ENCODE peak calls at places on chromosomes 7 and 10, in eight cellular contexts. X is brain microvascular endothelial cell, K is AG04449, P is esophagus squamous epithelium, R is heart left ventricle, N is fibroblast of lung, J is uterus, Z is adrenal gland. U is an unnamed sample.

GRCh38 chr7:132536646-132537395 is 39.4 kb downstream of the PLXNA4 start:
- DNase-seq in J (no peak), Z (no peak), R (no peak), X (no peak), P (no peak), K (no peak), N (no peak), U (no peak)

GRCh38 chr7:138316421-138317043 is 143.5 kb upstream of the TRIM24 start:
- DNase-seq in J (no peak), N (no peak), Z (no peak), P (no peak), R (no peak), X (no peak), K (no peak), U (no peak)

GRCh38 chr7:120274482-120274881 is 1.5 kb downstream of the KCND2 start:
- DNase-seq in K (no peak), X (no peak), J (no peak), Z (no peak), R (no peak), P (no peak), N (no peak), U (no peak)

GRCh38 chr7:28483868-28484267 is 71.5 kb downstream of the CREB5 start:
- DNase-seq in P (no peak), J (no peak), N (no peak), R (no peak), Z (no peak), X (no peak), K (peak), U (no peak)

GRCh38 chr10:30294506-30295280 is 54.4 kb downstream of the MTPAP start:
- DNase-seq in J (no peak), R (no peak), N (no peak), K (no peak), X (no peak), Z (no peak), P (no peak), U (no peak)

GRCh38 chr10:44992070-44992731 is 8.5 kb upstream of the ZNF22 start:
- DNase-seq in J (peak), K (no peak), P (no peak), Z (no peak), R (no peak), N (no peak), X (no peak), U (no peak)

GRCh38 chr7:7183833-7184463 is 1.6 kb downstream of the C1GALT1 start:
- DNase-seq in N (peak), X (no peak), R (no peak), Z (no peak), K (no peak), P (no peak), J (no peak), U (no peak)

GRCh38 chr10:79322616-79323566 is 24.4 kb upstream of the PPIF start:
- DNase-seq in N (peak), Z (peak), K (no peak), J (no peak), P (no peak), R (peak), X (peak), U (no peak)

GRCh38 chr10:127968659-127969058 is 61.8 kb downstream of the PTPRE start:
- DNase-seq in X (no peak), R (no peak), J (no peak), N (no peak), K (no peak), P (no peak), Z (no peak), U (no peak)

GRCh38 chr10:21372651-21373410 is 152.7 kb downstream of the SKIDA1 start:
- DNase-seq in Z (peak), P (no peak), R (no peak), N (peak), J (peak), X (peak), K (peak), U (no peak)

GRCh38 chr10:133015321-133015720 is 72.4 kb upstream of the ADGRA1 start:
- DNase-seq in N (no peak), Z (no peak), J (no peak), K (no peak), X (no peak), P (no peak), R (peak), U (no peak)

GRCh38 chr7:150787321-150788281 is 12.6 kb downstream of the TMEM176B start:
- DNase-seq in N (no peak), K (no peak), R (no peak), X (no peak), P (no peak), J (no peak), Z (peak), U (no peak)
- TF ChIP-seq CTCF in N (no peak), K (no peak), R (no peak), X (no peak), P (no peak), J (no peak), Z (no peak), U (no peak)

DNA sequence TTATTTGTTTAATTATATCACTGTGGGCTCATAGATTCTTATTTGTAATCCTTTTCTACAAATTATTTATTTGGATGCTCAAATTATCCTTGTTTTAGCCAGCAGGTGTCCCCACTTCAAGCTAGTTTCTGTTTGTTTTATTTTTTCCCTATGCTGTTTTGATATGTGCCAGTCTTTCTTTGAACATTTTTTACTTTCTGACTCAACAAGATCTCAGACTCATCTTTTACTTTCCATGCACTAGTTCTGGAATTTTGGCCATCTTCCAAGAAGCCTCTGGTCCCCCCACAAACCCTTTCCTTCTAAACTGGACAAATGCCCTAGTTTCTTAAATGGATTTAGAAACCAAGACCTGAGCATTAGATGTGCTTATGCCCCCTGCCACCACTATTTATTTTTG is 11.5 kb upstream of the MRPS16 start:
- DNase-seq in K (no peak), J (no peak), Z (no peak), R (no peak), N (peak), X (peak), P (no peak), U (no peak)
- TF ChIP-seq CTCF in K (peak), J (no peak), Z (peak), R (peak), N (peak), X (peak), P (peak), U (no peak)

GRCh38 chr10:80524190-80524589 is 13.5 kb upstream of the SH2D4B start:
- DNase-seq in N (no peak), K (no peak), P (no peak), Z (no peak), X (no peak), J (no peak), R (no peak), U (no peak)
- TF ChIP-seq CTCF in N (no peak), K (no peak), P (no peak), Z (no peak), X (no peak), J (no peak), R (no peak), U (no peak)

DNA sequence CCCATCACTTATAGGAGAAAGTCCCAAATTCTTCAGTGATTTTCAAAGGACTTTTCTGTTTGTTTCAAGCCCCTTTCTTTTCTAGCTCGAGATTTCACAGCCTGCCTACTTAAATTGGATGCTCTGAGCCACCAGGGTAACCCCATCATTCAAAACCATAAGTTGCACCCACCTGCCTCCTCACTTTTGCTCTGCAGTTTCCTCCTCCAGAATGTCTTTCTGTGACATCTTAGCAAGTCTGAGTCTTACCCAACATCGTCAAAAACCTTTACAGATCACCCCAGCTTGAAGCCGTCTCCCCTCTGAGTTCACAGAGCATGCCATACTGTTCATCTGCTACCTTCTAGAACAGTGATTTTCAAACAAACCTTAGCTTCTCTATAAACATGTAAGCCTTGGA is 64.3 kb upstream of the CACNB2 start:
- DNase-seq in X (no peak), K (no peak), Z (no peak), R (no peak), J (no peak), N (no peak), P (no peak), U (no peak)
- TF ChIP-seq CTCF in X (no peak), K (no peak), Z (no peak), R (no peak), J (no peak), N (no peak), P (no peak), U (no peak)